ENCODE peak calls at places on chromosome 7, in four cellular contexts. P is neuronal stem cell, X is IMR-90, N is mesendoderm. K is an unnamed sample.

GRCh38 chr7:55144333-55144954 is 125.6 kb downstream of the EGFR start:
- DNase-seq in P (no peak), X (no peak), N (peak; percentile 38), K (peak; percentile 93)

GRCh38 chr7:141754939-141755338 is 9.0 kb upstream of the TAS2R3 start:
- DNase-seq in P (peak; percentile 9), X (no peak), N (peak; percentile 70), K (no peak)

GRCh38 chr7:151790826-151791379 is 86.0 kb downstream of the PRKAG2 start:
- DNase-seq in P (no peak), X (no peak), N (peak; percentile 84), K (no peak)

GRCh38 chr7:140403878-140404564 is at the start of gene RAB19:
- DNase-seq in P (no peak), X (no peak), N (peak; percentile 75), K (peak; percentile 79)

GRCh38 chr7:24920702-24921679 is 59.0 kb downstream of the OSBPL3 start:
- DNase-seq in P (no peak), X (no peak), N (no peak), K (no peak)

GRCh38 chr7:48147078-48147591 is 24.1 kb upstream of the ABCA13 start:
- DNase-seq in P (no peak), X (no peak), N (no peak), K (no peak)

GRCh38 chr7:84372712-84373111 is 178.1 kb upstream of the SEMA3A start:
- DNase-seq in P (no peak), X (peak; percentile 52), N (no peak), K (no peak)

GRCh38 chr7:33578166-33578565 is 327.2 kb upstream of the BMPER start:
- DNase-seq in P (no peak), X (peak; percentile 28), N (no peak), K (no peak)

GRCh38 chr7:134155871-134156270 is 28.7 kb downstream of the LRGUK start:
- DNase-seq in P (no peak), X (no peak), N (no peak), K (no peak)

GRCh38 chr7:144127714-144128334 is 4.8 kb downstream of the OR2A14 start:
- DNase-seq in P (peak; percentile 75), X (peak; percentile 67), N (peak; percentile 90), K (peak; percentile 84)

GRCh38 chr7:94130716-94131115 is 126.6 kb upstream of the BET1 start:
- DNase-seq in P (no peak), X (no peak), N (no peak), K (peak; percentile 65)

GRCh38 chr7:117036034-117036669 is 82.9 kb downstream of the ST7 start:
- DNase-seq in P (no peak), X (no peak), N (no peak), K (no peak)

GRCh38 chr7:47480576-47481538 is 101.1 kb downstream of the TNS3 start:
- DNase-seq in P (no peak), X (no peak), N (no peak), K (no peak)

GRCh38 chr7:48637382-48637781 is 287.0 kb upstream of the CDC14C start:
- DNase-seq in P (no peak), X (no peak), N (peak; percentile 18), K (no peak)

GRCh38 chr7:36658603-36659516 is 65.4 kb downstream of the AOAH start:
- DNase-seq in P (peak; percentile 89), X (peak; percentile 94), N (peak; percentile 88), K (peak; percentile 92)

GRCh38 chr7:80134105-80134535 is 511 bp upstream of the GNAI1 start:
- DNase-seq in P (no peak), X (no peak), N (no peak), K (no peak)

GRCh38 chr7:38796636-38797501 is 112.1 kb downstream of the VPS41 start:
- DNase-seq in P (peak; percentile 49), X (peak; percentile 67), N (peak; percentile 51), K (peak; percentile 84)

GRCh38 chr7:66013938-66014337 is 31.9 kb upstream of the GUSB start:
- DNase-seq in P (peak; percentile 8), X (peak; percentile 62), N (peak; percentile 86), K (peak; percentile 53)

GRCh38 chr7:19128856-19129255 is 11.4 kb upstream of the TWIST1 start:
- DNase-seq in P (no peak), X (peak; percentile 34), N (no peak), K (no peak)

GRCh38 chr7:94763268-94763667 is 107.3 kb upstream of the SGCE start:
- DNase-seq in P (no peak), X (no peak), N (no peak), K (no peak)

DNA sequence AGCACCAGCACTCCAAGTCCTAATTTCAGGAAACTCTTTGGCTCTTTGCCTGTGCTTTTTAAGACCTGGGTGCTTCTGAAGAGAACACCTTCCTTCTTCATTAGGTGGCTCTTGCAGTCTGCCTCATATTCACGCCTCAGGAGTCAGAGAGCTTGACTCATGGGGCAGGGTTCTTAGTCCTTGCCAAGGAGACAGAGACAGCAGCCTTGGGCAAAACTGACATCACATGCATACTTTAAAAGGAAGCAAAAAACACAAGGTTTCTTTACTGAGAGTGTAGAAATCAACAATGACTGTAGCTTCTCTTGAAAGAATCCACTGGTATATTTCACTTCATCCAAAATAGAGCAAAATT is 780.6 kb downstream of the INHBA start:
- DNase-seq in P (no peak), X (peak; percentile 73), N (peak; percentile 47), K (peak; percentile 93)
- H2AK5ac ChIP-seq in P (no peak overlapping the region), X (peak overlapping the region; percentile 80), N (no peak overlapping the region), K (no peak overlapping the region)

DNA sequence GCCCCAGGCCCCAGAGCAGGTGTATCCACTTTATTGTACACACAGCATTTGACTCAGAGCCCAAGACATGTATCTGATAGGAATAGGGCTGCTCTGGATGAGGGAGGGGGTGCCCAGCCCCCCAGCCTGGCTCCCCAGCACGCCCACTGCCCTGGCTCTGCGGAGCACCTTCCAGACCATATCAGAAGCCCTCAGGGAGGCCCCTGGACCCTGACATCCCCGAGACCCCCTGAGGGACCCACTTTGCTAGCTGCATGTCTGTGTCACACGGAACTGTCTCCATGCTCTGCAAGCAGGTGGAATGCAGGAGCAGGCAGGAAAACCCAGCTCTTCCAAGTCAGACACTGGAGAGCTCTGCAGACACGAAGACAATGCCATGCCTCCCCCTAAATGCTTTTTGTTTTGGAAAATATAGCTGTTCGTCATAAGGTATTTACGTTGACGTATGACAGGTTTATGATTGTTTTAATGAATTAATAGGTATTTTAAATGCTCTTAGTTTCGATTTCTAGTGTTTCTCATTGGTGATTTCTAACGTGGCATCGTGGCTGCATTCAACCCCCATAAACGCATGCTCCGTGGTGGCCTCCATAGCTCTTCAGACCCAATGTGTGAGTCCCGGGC is 92.8 kb upstream of the INSIG1 start:
- DNase-seq in P (no peak), X (no peak), N (no peak), K (no peak)
- H2AK5ac ChIP-seq in P (peak overlapping the region; percentile 26), X (peak overlapping the region; percentile 69), N (no peak overlapping the region), K (peak overlapping the region; percentile 38)

GRCh38 chr7:76291346-76292205 is 10.9 kb upstream of the HSPB1 start:
- DNase-seq in P (peak; percentile 86), X (peak; percentile 99), N (peak; percentile 98), K (peak; percentile 98)
- H2AK5ac ChIP-seq in P (peak overlapping the region; percentile 16), X (peak overlapping the region; percentile 96), N (peak overlapping the region; percentile 14), K (peak overlapping the region; percentile 99)

DNA sequence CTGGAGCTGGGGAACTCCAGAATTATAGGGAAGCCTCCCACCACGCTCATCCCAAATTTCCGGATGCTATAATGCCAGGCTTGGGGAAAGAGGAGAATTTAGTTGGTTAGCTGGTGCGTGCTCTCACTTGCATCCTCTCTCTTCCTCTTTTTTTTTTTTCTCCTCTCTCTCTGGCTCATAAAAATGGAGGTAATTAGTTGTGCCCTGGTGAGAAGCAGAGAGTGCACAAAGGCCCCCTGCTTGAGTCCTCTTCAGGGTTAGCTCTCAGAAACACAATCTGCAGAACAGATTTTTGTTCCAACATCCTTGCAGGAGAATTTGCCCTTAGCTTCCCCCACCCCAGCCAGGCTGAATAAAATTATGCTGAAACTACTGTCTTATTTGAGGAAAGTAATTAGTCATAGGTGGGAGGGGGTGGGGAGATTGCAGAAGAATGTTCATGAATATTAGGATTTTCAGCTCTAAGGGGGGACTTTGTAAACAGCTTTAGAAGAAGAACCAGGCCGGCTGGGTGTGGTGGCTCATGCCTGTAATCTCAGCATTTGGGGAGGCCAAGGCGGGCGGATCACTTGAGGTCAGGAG is 7.6 kb downstream of the SERPINE1 start:
- DNase-seq in P (no peak), X (no peak), N (no peak), K (peak; percentile 61)
- H2AK5ac ChIP-seq in P (no peak overlapping the region), X (no peak overlapping the region), N (no peak overlapping the region), K (no peak overlapping the region)